ENCODE peak calls at places on chromosomes 13 and 19, in nine cellular contexts. S is IMR-90, L is MM.1S, Y is lung, P is cardiac muscle cell, V is fibroblast of lung, I is heart right ventricle, K is Peyer's patch, M is BE2C. D is an unnamed sample.

GRCh38 chr13:112113355-112113754 is 46.4 kb downstream of the SOX1 start:
- DNase-seq in L (no peak), S (no peak), M (no peak), Y (no peak), K (no peak), V (no peak), I (no peak), P (no peak), D (no peak)

GRCh38 chr19:47615230-47615629 is 6.3 kb downstream of the BICRA start:
- DNase-seq in S (no peak), K (no peak), Y (no peak), L (no peak), M (no peak), I (no peak), P (no peak), V (no peak), D (no peak)

GRCh38 chr13:30477346-30478235 is 11.9 kb upstream of the HMGB1 start:
- DNase-seq in Y (no peak), S (no peak), M (no peak), K (no peak), L (no peak), I (no peak), V (no peak), P (no peak), D (no peak)

GRCh38 chr19:4909897-4910593 is 744 bp downstream of the UHRF1 start:
- DNase-seq in Y (peak; percentile 89), P (peak; percentile 91), L (peak; percentile 98), I (peak; percentile 93), M (peak; percentile 96), V (peak; percentile 88), K (peak; percentile 97), S (peak; percentile 79), D (peak; percentile 90)

GRCh38 chr13:73684286-73684685 is 449.9 kb downstream of the KLF12 start:
- DNase-seq in I (no peak), K (no peak), V (no peak), L (no peak), P (no peak), M (no peak), Y (no peak), S (no peak), D (no peak)

GRCh38 chr19:1942078-1942933 is 1.3 kb downstream of the CSNK1G2 start:
- DNase-seq in S (peak; percentile 67), P (peak; percentile 73), L (peak; percentile 81), I (peak; percentile 65), K (peak; percentile 91), V (peak; percentile 73), Y (peak; percentile 78), M (peak; percentile 82), D (peak; percentile 64)

GRCh38 chr19:4781851-4782250 is 9.7 kb upstream of the FEM1A start:
- DNase-seq in Y (no peak), S (no peak), M (no peak), K (no peak), V (no peak), I (no peak), L (no peak), P (no peak), D (no peak)

GRCh38 chr19:279656-280055 is 11.5 kb downstream of the PLPP2 start:
- DNase-seq in K (no peak), L (no peak), M (no peak), S (no peak), Y (no peak), P (no peak), V (no peak), I (no peak), D (no peak)

GRCh38 chr19:498977-499623 is 2.8 kb downstream of the MADCAM1 start:
- DNase-seq in V (no peak), P (no peak), I (no peak), Y (no peak), M (no peak), L (no peak), S (no peak), K (no peak), D (no peak)

GRCh38 chr13:30877335-30877734 is 28.7 kb upstream of the MEDAG start:
- DNase-seq in M (no peak), K (no peak), P (peak; percentile 64), Y (no peak), V (peak; percentile 87), L (no peak), S (peak; percentile 82), I (no peak), D (no peak)

GRCh38 chr13:39047560-39047959 is 9.3 kb downstream of the NHLRC3 start:
- DNase-seq in V (no peak), L (no peak), Y (no peak), S (no peak), P (no peak), I (no peak), K (no peak), M (peak; percentile 12), D (no peak)

GRCh38 chr13:51760592-51760991 is 43.4 kb downstream of the DHRS12 start:
- DNase-seq in K (no peak), M (no peak), Y (no peak), V (peak; percentile 69), S (no peak), L (no peak), I (no peak), P (no peak), D (no peak)

GRCh38 chr19:5621945-5622464 is 571 bp downstream of the SAFB2 start:
- DNase-seq in M (peak; percentile 36), Y (no peak), P (no peak), L (peak; percentile 17), K (peak; percentile 56), I (peak; percentile 21), V (no peak), S (no peak), D (no peak)

DNA sequence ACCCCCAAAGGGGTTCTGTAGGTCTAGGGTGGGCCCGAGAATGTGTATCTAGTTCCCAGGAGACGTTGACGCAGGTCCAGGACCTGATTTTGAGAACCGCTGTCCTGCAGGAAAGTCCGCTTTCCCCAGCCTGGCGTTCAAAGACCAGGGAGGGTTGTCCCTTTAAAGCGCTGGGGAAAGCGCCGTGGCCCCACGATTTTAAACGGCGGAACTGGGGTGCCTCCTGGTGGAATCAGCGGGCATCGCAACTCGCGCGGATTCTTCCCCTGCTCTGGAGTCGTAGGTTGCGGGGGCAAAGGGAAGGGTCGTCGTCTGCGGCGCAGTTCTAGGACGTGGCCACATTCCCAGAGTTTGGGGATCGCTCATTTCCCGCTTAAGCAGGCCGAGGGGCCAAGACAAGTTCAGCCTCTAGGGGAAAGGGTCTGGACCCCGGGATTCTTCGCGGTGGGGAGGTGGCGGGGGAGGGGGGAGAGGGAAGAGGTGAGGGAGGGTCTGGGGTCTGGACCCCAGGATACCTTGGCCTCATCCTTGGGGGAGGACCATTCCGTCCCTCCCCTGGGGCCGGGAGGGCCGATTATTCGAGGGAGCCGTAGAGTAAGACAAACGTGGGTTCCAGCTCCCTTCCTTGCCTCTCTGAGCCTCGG is 7.7 kb downstream of the PNMA8B start:
- DNase-seq in L (peak; percentile 43), K (peak; percentile 87), M (peak; percentile 80), P (peak; percentile 80), I (peak; percentile 82), V (peak; percentile 48), Y (peak; percentile 75), S (peak; percentile 63), D (peak; percentile 58)
- H3K27me3 ChIP-seq in L (peaks cover 96% of the 10 kb centered on the region), K (peaks cover 18% of the 10 kb centered on the region), M (no peaks in the 10 kb centered on the region), P (peaks cover 16% of the 10 kb centered on the region), I (peaks cover 3% of the 10 kb centered on the region), V (peaks cover 16% of the 10 kb centered on the region), Y (peaks cover 2% of the 10 kb centered on the region), S (peaks cover 29% of the 10 kb centered on the region), D (peaks cover 2% of the 10 kb centered on the region)

GRCh38 chr13:113488283-113488682 is 2.2 kb downstream of the DCUN1D2 start:
- DNase-seq in L (no peak), P (no peak), Y (no peak), S (no peak), M (no peak), V (no peak), K (no peak), I (no peak), D (no peak)
- H3K4me3 ChIP-seq in L (no peak overlapping the region), P (no peak overlapping the region), Y (no peak overlapping the region), S (no peak overlapping the region), M (no peak overlapping the region), V (no peak overlapping the region), K (no peak overlapping the region), I (peak overlapping the region; percentile 87), D (no peak overlapping the region)

DNA sequence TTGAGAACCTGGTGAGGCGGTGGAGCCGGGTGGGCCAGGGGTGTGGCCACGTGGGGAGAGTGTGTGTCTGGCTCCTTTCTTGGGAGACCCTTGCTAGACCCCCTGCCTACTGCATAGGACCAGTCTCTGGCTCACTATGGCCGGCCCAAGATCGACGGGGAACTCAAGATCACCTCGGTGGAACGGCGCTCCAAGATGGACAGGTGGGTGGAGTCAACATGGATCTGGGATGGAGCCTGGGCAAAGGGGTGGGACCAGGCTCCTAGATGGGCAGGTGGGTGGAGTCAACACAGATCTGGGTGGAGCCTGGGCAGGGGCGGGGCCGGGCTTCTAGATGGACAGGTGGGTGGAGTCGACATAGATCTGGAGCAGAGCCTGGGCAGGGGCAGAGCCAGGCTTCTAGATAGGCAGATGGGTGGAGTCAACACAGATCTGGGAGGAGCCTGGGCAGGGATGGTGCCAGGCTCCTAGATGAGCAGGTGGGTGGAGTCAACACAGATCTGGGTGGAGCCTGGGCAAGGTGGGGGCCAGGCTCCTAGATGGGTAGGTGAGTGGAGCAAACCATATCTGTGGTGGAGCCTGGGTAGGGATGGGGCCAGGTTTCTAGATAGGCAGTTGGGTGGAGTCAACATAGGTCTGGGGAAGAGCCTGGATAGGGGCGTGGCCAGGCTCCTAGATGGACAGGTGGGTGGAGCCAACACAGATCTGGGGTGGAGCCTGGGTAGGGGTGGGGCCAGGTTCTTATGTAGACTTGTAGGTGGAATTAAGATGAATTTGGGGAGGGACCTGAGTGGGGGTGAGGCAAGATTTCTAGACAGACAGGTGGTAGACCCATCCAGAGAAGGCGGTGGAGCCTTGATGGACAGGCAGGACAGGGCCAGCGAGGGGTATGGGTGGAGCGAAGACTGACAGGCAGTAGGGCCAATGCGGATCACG is 56.5 kb downstream of the VAV1 start:
- DNase-seq in V (no peak), S (no peak), Y (no peak), M (peak; percentile 20), K (peak; percentile 47), P (no peak), L (peak; percentile 82), I (no peak), D (peak; percentile 15)
- H3K9me3 ChIP-seq in V (peaks cover 1% of the 10 kb centered on the region), S (peaks cover 28% of the 10 kb centered on the region), Y (no peaks in the 10 kb centered on the region), M (no peaks in the 10 kb centered on the region), K (no peaks in the 10 kb centered on the region), P (no peaks in the 10 kb centered on the region), L (no peaks in the 10 kb centered on the region), I (no peaks in the 10 kb centered on the region), D (no peaks in the 10 kb centered on the region)

GRCh38 chr19:30556230-30556711 is 184.1 kb downstream of the ZNF536 start:
- DNase-seq in S (no peak), I (no peak), L (no peak), Y (no peak), M (no peak), V (no peak), P (no peak), K (peak; percentile 17), D (no peak)

GRCh38 chr19:30558793-30559192 is 186.6 kb downstream of the ZNF536 start:
- DNase-seq in L (no peak), Y (no peak), K (peak; percentile 4), S (no peak), I (no peak), P (no peak), V (no peak), M (no peak), D (no peak)

GRCh38 chr19:30557212-30557611 is 185.0 kb downstream of the ZNF536 start:
- DNase-seq in I (no peak), M (no peak), K (peak; percentile 11), S (no peak), P (no peak), V (no peak), L (no peak), Y (no peak), D (no peak)

GRCh38 chr19:30557927-30558557 is 185.9 kb downstream of the ZNF536 start:
- DNase-seq in I (no peak), L (no peak), S (no peak), V (no peak), K (peak; percentile 34), M (no peak), P (no peak), Y (no peak), D (no peak)

GRCh38 chr19:30559446-30559845 is 187.3 kb downstream of the ZNF536 start:
- DNase-seq in Y (no peak), K (no peak), S (no peak), L (no peak), M (no peak), I (no peak), V (no peak), P (no peak), D (no peak)
- H3K27me3 ChIP-seq in Y (no peaks in the 10 kb centered on the region), K (no peaks in the 10 kb centered on the region), S (no peaks in the 10 kb centered on the region), L (peaks cover 66% of the 10 kb centered on the region), M (no peaks in the 10 kb centered on the region), I (no peaks in the 10 kb centered on the region), V (no peaks in the 10 kb centered on the region), P (peaks cover 5% of the 10 kb centered on the region), D (no peaks in the 10 kb centered on the region)